ENCODE peak calls at places on chromosomes 13 and 19, in seven cellular contexts. One of them, this sample, is unnamed.

GRCh38 chr13:91406619-91407018 is 8.2 kb downstream of the GPC5 start:
- DNase-seq in lower leg skin: no peak
- DNase-seq in A549: peak
- DNase-seq in heart left ventricle: no peak
- DNase-seq in tibial nerve: no peak
- DNase-seq in IMR-90: peak
- DNase-seq in uterus: no peak
- DNase-seq in this sample: no peak

GRCh38 chr13:45207319-45207718 is 6.5 kb upstream of the KCTD4 start:
- DNase-seq in lower leg skin: no peak
- DNase-seq in A549: no peak
- DNase-seq in heart left ventricle: no peak
- DNase-seq in tibial nerve: no peak
- DNase-seq in IMR-90: no peak
- DNase-seq in uterus: no peak
- DNase-seq in this sample: no peak

GRCh38 chr13:91135949-91136348 is 211.5 kb upstream of the MIR17HG start:
- DNase-seq in lower leg skin: no peak
- DNase-seq in A549: no peak
- DNase-seq in heart left ventricle: no peak
- DNase-seq in tibial nerve: no peak
- DNase-seq in IMR-90: no peak
- DNase-seq in uterus: no peak
- DNase-seq in this sample: no peak

GRCh38 chr13:85806553-85807175 is 7.4 kb upstream of the SLITRK6 start:
- DNase-seq in lower leg skin: no peak
- DNase-seq in A549: peak
- DNase-seq in heart left ventricle: no peak
- DNase-seq in tibial nerve: no peak
- DNase-seq in IMR-90: peak
- DNase-seq in uterus: no peak
- DNase-seq in this sample: no peak

GRCh38 chr19:5057860-5058259 is 88.9 kb downstream of the KDM4B start:
- DNase-seq in lower leg skin: no peak
- DNase-seq in A549: peak
- DNase-seq in heart left ventricle: no peak
- DNase-seq in tibial nerve: no peak
- DNase-seq in IMR-90: no peak
- DNase-seq in uterus: no peak
- DNase-seq in this sample: no peak

GRCh38 chr19:532578-533484 is 1.3 kb downstream of the CDC34 start:
- DNase-seq in lower leg skin: no peak
- DNase-seq in A549: peak
- DNase-seq in heart left ventricle: peak
- DNase-seq in tibial nerve: peak
- DNase-seq in IMR-90: peak
- DNase-seq in uterus: peak
- DNase-seq in this sample: peak

GRCh38 chr19:29890392-29890791 is 51.6 kb upstream of the URI1 start:
- DNase-seq in lower leg skin: no peak
- DNase-seq in A549: no peak
- DNase-seq in heart left ventricle: no peak
- DNase-seq in tibial nerve: no peak
- DNase-seq in IMR-90: no peak
- DNase-seq in uterus: no peak
- DNase-seq in this sample: no peak

GRCh38 chr13:93248627-93249047 is 22.0 kb downstream of the GPC6 start:
- DNase-seq in lower leg skin: no peak
- DNase-seq in A549: peak
- DNase-seq in heart left ventricle: no peak
- DNase-seq in tibial nerve: no peak
- DNase-seq in IMR-90: peak
- DNase-seq in uterus: no peak
- DNase-seq in this sample: peak

GRCh38 chr13:101579291-101579802 is 126.9 kb downstream of the ITGBL1 start:
- DNase-seq in lower leg skin: no peak
- DNase-seq in A549: peak
- DNase-seq in heart left ventricle: no peak
- DNase-seq in tibial nerve: no peak
- DNase-seq in IMR-90: peak
- DNase-seq in uterus: no peak
- DNase-seq in this sample: no peak

GRCh38 chr13:109154546-109154945 is 525.1 kb downstream of the MYO16 start:
- DNase-seq in lower leg skin: no peak
- DNase-seq in A549: peak
- DNase-seq in heart left ventricle: no peak
- DNase-seq in tibial nerve: no peak
- DNase-seq in IMR-90: no peak
- DNase-seq in uterus: no peak
- DNase-seq in this sample: no peak

GRCh38 chr19:40530091-40530901 is 46.4 kb upstream of the SHKBP1 start:
- DNase-seq in lower leg skin: no peak
- DNase-seq in A549: no peak
- DNase-seq in heart left ventricle: peak
- DNase-seq in tibial nerve: no peak
- DNase-seq in IMR-90: no peak
- DNase-seq in uterus: no peak
- DNase-seq in this sample: no peak

GRCh38 chr13:80341771-80342271 is 895 bp upstream of the SPRY2 start:
- DNase-seq in lower leg skin: no peak
- DNase-seq in A549: peak
- DNase-seq in heart left ventricle: peak
- DNase-seq in tibial nerve: peak
- DNase-seq in IMR-90: peak
- DNase-seq in uterus: peak
- DNase-seq in this sample: no peak

GRCh38 chr19:11171144-11171543 is 15.6 kb upstream of the SPC24 start:
- DNase-seq in lower leg skin: no peak
- DNase-seq in A549: no peak
- DNase-seq in heart left ventricle: no peak
- DNase-seq in tibial nerve: no peak
- DNase-seq in IMR-90: no peak
- DNase-seq in uterus: no peak
- DNase-seq in this sample: no peak

DNA sequence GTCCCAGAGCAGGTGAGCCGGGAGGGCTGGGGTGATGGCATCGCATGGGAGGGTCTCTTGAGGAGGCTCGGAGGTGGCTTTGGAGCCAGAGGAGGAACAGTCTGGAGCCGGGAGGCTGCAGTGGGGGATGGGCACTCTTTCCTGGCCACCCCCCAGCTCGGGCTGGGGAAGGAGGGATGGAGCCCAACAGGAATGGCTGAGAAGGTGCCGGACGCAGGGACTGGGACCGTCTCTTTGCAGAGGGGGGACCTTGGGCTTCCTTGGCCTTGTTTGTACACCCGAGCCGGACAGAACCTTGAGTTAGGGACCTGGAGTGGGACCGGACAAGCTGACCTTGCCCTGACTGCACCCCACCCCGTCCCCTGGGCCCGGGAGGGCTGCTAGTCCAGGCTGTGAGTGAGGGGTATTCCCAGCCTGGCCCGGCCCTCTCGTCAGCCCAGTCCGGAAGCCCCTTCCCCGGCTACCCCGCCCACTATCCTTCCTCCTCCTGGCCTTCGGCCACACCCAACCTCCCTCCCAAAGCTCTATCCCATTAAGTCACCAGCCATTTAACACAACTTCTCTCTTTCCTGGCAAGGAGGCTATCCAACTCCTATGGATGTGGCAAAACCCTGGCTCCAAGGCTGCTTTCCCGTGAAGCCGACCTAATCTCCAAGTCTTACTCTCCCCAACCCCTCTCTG is 863 bp upstream of the TBXA2R start:
- DNase-seq in lower leg skin: no peak
- DNase-seq in A549: no peak
- DNase-seq in heart left ventricle: peak
- DNase-seq in tibial nerve: no peak
- DNase-seq in IMR-90: no peak
- DNase-seq in uterus: peak
- DNase-seq in this sample: no peak
- H3K4me3 ChIP-seq in lower leg skin: peak
- H3K4me3 ChIP-seq in A549: peak
- H3K4me3 ChIP-seq in heart left ventricle: peak
- H3K4me3 ChIP-seq in tibial nerve: peak
- H3K4me3 ChIP-seq in IMR-90: peak
- H3K4me3 ChIP-seq in uterus: peak
- H3K4me3 ChIP-seq in this sample: peak

GRCh38 chr19:13838071-13838942 is 38.6 kb upstream of the NANOS3 start:
- DNase-seq in lower leg skin: no peak
- DNase-seq in A549: no peak
- DNase-seq in heart left ventricle: no peak
- DNase-seq in tibial nerve: no peak
- DNase-seq in IMR-90: no peak
- DNase-seq in uterus: no peak
- DNase-seq in this sample: no peak

GRCh38 chr19:13839193-13839937 is 37.6 kb upstream of the NANOS3 start:
- DNase-seq in lower leg skin: peak
- DNase-seq in A549: peak
- DNase-seq in heart left ventricle: peak
- DNase-seq in tibial nerve: peak
- DNase-seq in IMR-90: peak
- DNase-seq in uterus: peak
- DNase-seq in this sample: peak

GRCh38 chr19:13839938-13840750 is 36.8 kb upstream of the NANOS3 start:
- DNase-seq in lower leg skin: no peak
- DNase-seq in A549: peak
- DNase-seq in heart left ventricle: peak
- DNase-seq in tibial nerve: peak
- DNase-seq in IMR-90: peak
- DNase-seq in uterus: no peak
- DNase-seq in this sample: peak

GRCh38 chr19:13840751-13841338 is 36.1 kb upstream of the NANOS3 start:
- DNase-seq in lower leg skin: no peak
- DNase-seq in A549: no peak
- DNase-seq in heart left ventricle: no peak
- DNase-seq in tibial nerve: no peak
- DNase-seq in IMR-90: no peak
- DNase-seq in uterus: no peak
- DNase-seq in this sample: no peak

DNA sequence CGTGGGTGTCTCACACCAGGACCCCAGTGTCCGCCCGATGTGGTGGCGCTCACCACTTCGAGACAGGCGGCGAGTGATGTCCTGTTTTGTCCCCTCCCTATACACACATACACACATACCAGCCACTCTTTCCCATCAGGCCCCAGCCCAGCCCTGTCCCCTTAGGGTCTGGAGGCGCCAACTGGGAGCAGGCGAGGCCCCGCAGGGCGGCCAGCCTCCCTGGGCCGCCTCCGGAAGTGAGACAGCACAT is 38.1 kb upstream of the NANOS3 start:
- DNase-seq in lower leg skin: no peak
- DNase-seq in A549: no peak
- DNase-seq in heart left ventricle: no peak
- DNase-seq in tibial nerve: no peak
- DNase-seq in IMR-90: no peak
- DNase-seq in uterus: peak
- DNase-seq in this sample: no peak
- TF ChIP-seq POLR2A in lower leg skin: no peak
- TF ChIP-seq POLR2A in A549: no peak
- TF ChIP-seq POLR2A in heart left ventricle: no peak
- TF ChIP-seq POLR2A in tibial nerve: no peak
- TF ChIP-seq POLR2A in IMR-90: peak
- TF ChIP-seq POLR2A in uterus: peak
- TF ChIP-seq POLR2A in this sample: no peak

DNA sequence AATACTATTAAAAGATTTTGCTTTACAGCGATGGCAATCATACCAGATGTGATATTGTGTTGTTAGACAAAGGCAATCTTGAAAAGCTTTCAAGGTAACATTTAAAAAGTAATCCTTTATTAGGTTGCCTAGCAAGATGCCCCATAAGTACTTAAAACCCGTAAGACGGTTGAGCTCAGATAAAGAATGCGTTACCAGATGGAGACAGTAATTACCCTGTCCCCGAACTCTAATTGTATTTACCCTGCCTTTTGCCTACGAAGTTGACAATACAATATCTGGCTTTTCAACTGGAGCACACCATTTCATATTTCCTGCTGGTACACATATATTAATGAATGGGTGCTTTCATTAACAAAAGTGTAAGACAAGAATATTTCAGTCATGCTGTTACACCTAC is 64.0 kb downstream of the DCT start:
- DNase-seq in lower leg skin: no peak
- DNase-seq in A549: no peak
- DNase-seq in heart left ventricle: no peak
- DNase-seq in tibial nerve: no peak
- DNase-seq in IMR-90: no peak
- DNase-seq in uterus: no peak
- DNase-seq in this sample: no peak
- H3K4me3 ChIP-seq in lower leg skin: no peak
- H3K4me3 ChIP-seq in A549: no peak
- H3K4me3 ChIP-seq in heart left ventricle: no peak
- H3K4me3 ChIP-seq in tibial nerve: no peak
- H3K4me3 ChIP-seq in IMR-90: no peak
- H3K4me3 ChIP-seq in uterus: no peak
- H3K4me3 ChIP-seq in this sample: no peak

DNA sequence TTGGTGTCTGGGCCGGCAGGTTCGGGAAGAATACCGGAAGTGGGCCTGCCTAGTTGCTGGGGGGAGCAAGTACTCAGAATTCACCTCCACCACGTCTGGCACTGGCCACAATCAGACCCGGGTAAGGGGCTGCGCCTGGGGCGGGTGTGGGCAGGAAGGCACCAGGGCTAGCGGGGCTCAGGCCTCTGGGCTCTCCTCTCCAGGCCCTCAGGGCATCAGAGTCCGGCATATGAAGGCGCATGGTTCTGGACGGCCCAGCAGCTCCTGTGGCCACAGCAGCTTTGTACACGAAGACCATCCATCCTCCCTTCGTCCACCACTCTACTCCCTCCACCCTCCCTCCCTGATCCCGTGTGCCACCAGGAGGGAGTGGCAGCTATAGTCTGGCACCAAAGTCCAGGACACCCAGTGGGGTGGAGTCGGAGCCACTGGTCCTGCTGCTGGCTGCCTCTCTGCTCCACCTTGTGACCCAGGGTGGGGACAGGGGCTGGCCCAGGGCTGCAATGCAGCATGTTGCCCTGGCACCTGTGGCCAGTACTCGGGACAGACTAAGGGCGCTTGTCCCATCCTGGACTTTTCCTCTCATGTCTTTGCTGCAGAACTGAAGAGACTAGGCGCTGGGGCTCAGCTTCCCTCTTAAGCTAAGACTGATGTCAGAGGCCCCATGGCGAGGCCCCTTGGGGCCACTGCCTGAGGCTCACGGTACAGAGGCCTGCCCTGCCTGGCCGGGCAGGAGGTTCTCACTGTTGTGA is 11.1 kb downstream of the DDX39A start:
- DNase-seq in lower leg skin: no peak
- DNase-seq in A549: no peak
- DNase-seq in heart left ventricle: no peak
- DNase-seq in tibial nerve: no peak
- DNase-seq in IMR-90: no peak
- DNase-seq in uterus: no peak
- DNase-seq in this sample: peak
- TF ChIP-seq POLR2A in lower leg skin: no peak
- TF ChIP-seq POLR2A in A549: no peak
- TF ChIP-seq POLR2A in heart left ventricle: no peak
- TF ChIP-seq POLR2A in tibial nerve: no peak
- TF ChIP-seq POLR2A in IMR-90: no peak
- TF ChIP-seq POLR2A in uterus: no peak
- TF ChIP-seq POLR2A in this sample: no peak